ENCODE peak calls at places on chromosome 7, in five cellular contexts. E is NCI-H1092 treated with DMSO at 0.1 percent for 48 hours, N is Calu3, O is NCI-H1417, Y is mucosa of gallbladder. B is an unnamed sample.

GRCh38 chr7:55432937-55433784 is 68.0 kb downstream of the LANCL2 start:
- DNase-seq in N (peak; percentile 51), E (peak; percentile 80), O (peak; percentile 76), Y (no peak), B (peak; percentile 42)

GRCh38 chr7:43784030-43785001 is 25.8 kb downstream of the BLVRA start:
- DNase-seq in Y (no peak), E (no peak), N (no peak), O (no peak), B (no peak)

GRCh38 chr7:104267701-104268368 is 60.0 kb upstream of the ORC5 start:
- DNase-seq in O (peak; percentile 56), E (peak; percentile 57), N (no peak), Y (no peak), B (peak; percentile 34)

GRCh38 chr7:158824028-158824427 is 5.3 kb downstream of the ESYT2 start:
- DNase-seq in E (no peak), O (no peak), Y (no peak), N (no peak), B (peak; percentile 64)

GRCh38 chr7:1533569-1534329 is 3.2 kb downstream of the MAFK start:
- DNase-seq in E (no peak), O (no peak), Y (no peak), N (peak; percentile 82), B (peak; percentile 72)

GRCh38 chr7:2631924-2632716 is at the start of gene TTYH3:
- DNase-seq in Y (no peak), O (peak; percentile 76), N (no peak), E (no peak), B (no peak)

GRCh38 chr7:151901313-151901669 is 24.4 kb upstream of the PRKAG2 start:
- DNase-seq in N (no peak), Y (no peak), O (no peak), E (no peak), B (no peak)

GRCh38 chr7:68456469-68456868 is 1141.8 kb upstream of the AUTS2 start:
- DNase-seq in Y (no peak), O (no peak), E (no peak), N (no peak), B (no peak)

GRCh38 chr7:130962109-130962508 is 228.1 kb upstream of the KLF14 start:
- DNase-seq in N (no peak), O (no peak), Y (no peak), E (no peak), B (no peak)

GRCh38 chr7:146262527-146262926 is 145.9 kb downstream of the CNTNAP2 start:
- DNase-seq in E (no peak), N (no peak), O (no peak), Y (no peak), B (no peak)

GRCh38 chr7:142375710-142376313 is 118.0 kb upstream of the PRSS58 start:
- DNase-seq in O (no peak), E (no peak), N (peak; percentile 33), Y (peak; percentile 53), B (no peak)

GRCh38 chr7:140039071-140039470 is 23.7 kb downstream of the PARP12 start:
- DNase-seq in O (no peak), Y (no peak), N (no peak), E (no peak), B (no peak)

GRCh38 chr7:150997817-150998216 is 7.0 kb downstream of the NOS3 start:
- DNase-seq in N (no peak), E (no peak), Y (no peak), O (no peak), B (no peak)

GRCh38 chr7:117673367-117673766 is 193.5 kb downstream of the CFTR start:
- DNase-seq in N (peak; percentile 21), O (peak; percentile 32), E (peak; percentile 98), Y (peak; percentile 25), B (peak; percentile 21)

GRCh38 chr7:64509583-64509982 is 53.3 kb downstream of the ZNF680 start:
- DNase-seq in N (no peak), Y (no peak), E (no peak), O (no peak), B (no peak)

GRCh38 chr7:27082171-27082570 is 13.6 kb downstream of the HOXA1 start:
- DNase-seq in Y (no peak), N (no peak), O (no peak), E (no peak), B (no peak)

GRCh38 chr7:126398851-126399529 is 853.8 kb downstream of the GRM8 start:
- DNase-seq in O (no peak), E (no peak), Y (no peak), N (no peak), B (peak; percentile 94)

GRCh38 chr7:158278745-158279320 is 308.8 kb downstream of the PTPRN2 start:
- DNase-seq in E (no peak), Y (no peak), N (no peak), O (no peak), B (no peak)

GRCh38 chr7:130278892-130279690 is 12.4 kb downstream of the CPA2 start:
- DNase-seq in E (no peak), N (no peak), Y (no peak), O (no peak), B (no peak)